ENCODE peak calls at places on chromosomes 11 and 22, in four cellular contexts. D, N, L and Q are unnamed samples.

GRCh38 chr22:38218661-38219331 is 17.0 kb downstream of the MAFF start:
- DNase-seq in L (no peak), D (peak; percentile 34), N (no peak), Q (peak; percentile 66)

GRCh38 chr22:36445158-36445668 is 36.2 kb downstream of the TXN2 start:
- DNase-seq in D (no peak), L (no peak), N (no peak), Q (no peak)

GRCh38 chr22:35539910-35540599 is 576 bp upstream of the RASD2 start:
- DNase-seq in L (peak; percentile 54), D (peak; percentile 59), N (no peak), Q (no peak)

GRCh38 chr11:70825893-70826540 is 426.4 kb downstream of the SHANK2 start:
- DNase-seq in N (no peak), L (no peak), D (no peak), Q (no peak)

GRCh38 chr11:65911682-65912568 is 6.9 kb downstream of the C11orf68 start:
- DNase-seq in N (no peak), L (no peak), D (no peak), Q (peak; percentile 83)

GRCh38 chr11:71240865-71241691 is 11.3 kb downstream of the SHANK2 start:
- DNase-seq in N (no peak), D (no peak), L (no peak), Q (no peak)

GRCh38 chr22:49633010-49633324 is 194.7 kb downstream of the BRD1 start:
- DNase-seq in L (no peak), D (no peak), N (no peak), Q (no peak)

GRCh38 chr11:2211113-2211971 is 39.7 kb upstream of the TH start:
- DNase-seq in L (no peak), D (peak; percentile 67), N (no peak), Q (no peak)

GRCh38 chr11:119369035-119369925 is 12.2 kb downstream of the USP2 start:
- DNase-seq in L (no peak), D (no peak), N (no peak), Q (no peak)

GRCh38 chr11:61956191-61957027 is 6.3 kb downstream of the BEST1 start:
- DNase-seq in L (no peak), D (no peak), N (no peak), Q (no peak)

GRCh38 chr11:46721286-46721685 is 2.3 kb downstream of the F2 start:
- DNase-seq in L (no peak), D (no peak), N (no peak), Q (no peak)